ENCODE peak calls at places on chromosomes 6 and 20, in six cellular contexts. W, H, N, S, U and F are unnamed samples.

GRCh38 chr6:30880563-30881252 is 3.6 kb upstream of the DDR1 start:
- DNase-seq in W (no peak), H (no peak), N (no peak), S (no peak), U (no peak), F (no peak)

GRCh38 chr6:149513915-149514314 is 29.1 kb upstream of the ZC3H12D start:
- DNase-seq in W (no peak), H (no peak), N (no peak), S (no peak), U (no peak), F (no peak)

GRCh38 chr6:16707101-16707783 is 54.0 kb downstream of the ATXN1 start:
- DNase-seq in W (no peak), H (no peak), N (no peak), S (no peak), U (no peak), F (peak; percentile 63)

GRCh38 chr6:134517145-134517658 is 199.3 kb upstream of the SGK1 start:
- DNase-seq in W (peak; percentile 91), H (no peak), N (peak; percentile 37), S (peak; percentile 75), U (peak; percentile 87), F (no peak)

GRCh38 chr6:23851551-23851950 is 274.5 kb upstream of the NRSN1 start:
- DNase-seq in W (no peak), H (no peak), N (no peak), S (no peak), U (no peak), F (no peak)

GRCh38 chr6:81003156-81003555 is 749.3 kb downstream of the TENT5A start:
- DNase-seq in W (peak; percentile 46), H (no peak), N (no peak), S (no peak), U (no peak), F (no peak)

GRCh38 chr6:54194067-54194466 is 82.8 kb downstream of the MLIP start:
- DNase-seq in W (peak; percentile 22), H (peak; percentile 70), N (no peak), S (no peak), U (no peak), F (no peak)

GRCh38 chr6:133179483-133179882 is 61.7 kb upstream of the EYA4 start:
- DNase-seq in W (no peak), H (no peak), N (no peak), S (no peak), U (no peak), F (no peak)

GRCh38 chr6:134454794-134455193 is 136.9 kb upstream of the SGK1 start:
- DNase-seq in W (peak; percentile 69), H (no peak), N (no peak), S (no peak), U (no peak), F (no peak)

GRCh38 chr6:71454083-71454482 is 165.5 kb downstream of the OGFRL1 start:
- DNase-seq in W (no peak), H (no peak), N (no peak), S (no peak), U (no peak), F (no peak)

GRCh38 chr6:127190552-127190951 is 72.1 kb downstream of the RSPO3 start:
- DNase-seq in W (peak; percentile 76), H (peak; percentile 34), N (no peak), S (no peak), U (no peak), F (peak; percentile 26)

GRCh38 chr20:16542477-16542876 is 30.8 kb downstream of the KIF16B start:
- DNase-seq in W (no peak), H (no peak), N (no peak), S (no peak), U (no peak), F (no peak)

GRCh38 chr6:13577926-13578325 is 3.5 kb downstream of the SIRT5 start:
- DNase-seq in W (no peak), H (no peak), N (no peak), S (no peak), U (no peak), F (no peak)

GRCh38 chr20:33828912-33829560 is 17.9 kb downstream of the CHMP4B start:
- DNase-seq in W (no peak), H (no peak), N (no peak), S (no peak), U (no peak), F (no peak)

GRCh38 chr20:25584905-25585704 is at the start of gene NINL:
- DNase-seq in W (peak; percentile 45), H (no peak), N (peak; percentile 59), S (peak; percentile 51), U (peak; percentile 72), F (no peak)

GRCh38 chr6:149967591-149967990 is 3.8 kb downstream of the ULBP1 start:
- DNase-seq in W (no peak), H (no peak), N (no peak), S (no peak), U (no peak), F (no peak)

GRCh38 chr6:105810105-105810921 is 275.8 kb upstream of the PRDM1 start:
- DNase-seq in W (peak; percentile 84), H (peak; percentile 35), N (peak; percentile 20), S (peak; percentile 66), U (peak; percentile 48), F (peak; percentile 78)

GRCh38 chr6:124490123-124490522 is 472.1 kb upstream of the RNF217 start:
- DNase-seq in W (no peak), H (no peak), N (no peak), S (no peak), U (no peak), F (no peak)

GRCh38 chr20:20492521-20493334 is 124.8 kb downstream of the INSM1 start:
- DNase-seq in W (no peak), H (no peak), N (no peak), S (no peak), U (no peak), F (no peak)

GRCh38 chr20:64091762-64092161 is 7.6 kb upstream of the LKAAEAR1 start:
- DNase-seq in W (no peak), H (no peak), N (no peak), S (no peak), U (no peak), F (no peak)

GRCh38 chr20:17648306-17648646 is 33.8 kb downstream of the RRBP1 start:
- DNase-seq in W (no peak), H (no peak), N (no peak), S (no peak), U (peak; percentile 86), F (no peak)

GRCh38 chr20:64133951-64134407 is 26.6 kb upstream of the NPBWR2 start:
- DNase-seq in W (no peak), H (no peak), N (no peak), S (no peak), U (peak; percentile 12), F (peak; percentile 30)

GRCh38 chr20:49831022-49831769 is 18.6 kb downstream of the SLC9A8 start:
- DNase-seq in W (no peak), H (no peak), N (no peak), S (no peak), U (no peak), F (no peak)

GRCh38 chr20:14481863-14482262 is 144.5 kb upstream of the FLRT3 start:
- DNase-seq in W (peak; percentile 90), H (no peak), N (no peak), S (no peak), U (no peak), F (no peak)

GRCh38 chr6:82371799-82372508 is 8.3 kb downstream of the TPBG start:
- DNase-seq in W (peak; percentile 60), H (no peak), N (no peak), S (no peak), U (no peak), F (no peak)

GRCh38 chr20:50788045-50788867 is 6.6 kb upstream of the BCAS4 start:
- DNase-seq in W (peak; percentile 87), H (peak; percentile 51), N (peak; percentile 64), S (peak; percentile 40), U (peak; percentile 31), F (no peak)

GRCh38 chr20:61805365-61805764 is 260.3 kb downstream of the TAF4 start:
- DNase-seq in W (no peak), H (no peak), N (no peak), S (no peak), U (peak; percentile 37), F (no peak)

GRCh38 chr6:15247750-15248450 is 2.0 kb downstream of the JARID2 start:
- DNase-seq in W (peak; percentile 68), H (no peak), N (peak; percentile 53), S (peak; percentile 29), U (peak; percentile 80), F (peak; percentile 53)
- TF ChIP-seq CTCF in W (peak; percentile 9), H (peak; percentile 7), N (peak; percentile 35), S (peak; percentile 28), U (peak; percentile 30), F (peak; percentile 48)

DNA sequence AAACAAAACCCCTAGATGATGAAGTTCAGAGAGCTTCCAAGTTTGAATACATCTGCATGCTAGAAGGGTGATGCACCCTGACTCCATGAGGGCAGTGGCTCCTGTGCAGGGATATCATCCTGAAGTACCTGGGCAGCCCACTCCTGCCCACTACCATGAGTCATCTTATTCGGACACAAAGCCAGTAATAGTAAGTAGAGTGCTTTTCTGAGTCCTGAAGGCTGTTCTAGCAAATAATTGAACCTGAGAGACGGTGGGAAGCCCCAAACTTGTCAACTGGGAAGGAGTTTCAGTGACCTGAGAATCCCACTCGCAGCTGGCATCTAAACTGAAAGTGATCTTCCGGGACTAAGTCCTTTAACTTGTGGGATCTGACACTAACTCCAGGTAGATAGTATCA is 152.9 kb upstream of the COL21A1 start:
- DNase-seq in W (no peak), H (no peak), N (no peak), S (no peak), U (no peak), F (no peak)
- H3K4me3 ChIP-seq in W (no peak overlapping the region), H (no peak overlapping the region), N (no peak overlapping the region), S (no peak overlapping the region), U (no peak overlapping the region), F (no peak overlapping the region)

DNA sequence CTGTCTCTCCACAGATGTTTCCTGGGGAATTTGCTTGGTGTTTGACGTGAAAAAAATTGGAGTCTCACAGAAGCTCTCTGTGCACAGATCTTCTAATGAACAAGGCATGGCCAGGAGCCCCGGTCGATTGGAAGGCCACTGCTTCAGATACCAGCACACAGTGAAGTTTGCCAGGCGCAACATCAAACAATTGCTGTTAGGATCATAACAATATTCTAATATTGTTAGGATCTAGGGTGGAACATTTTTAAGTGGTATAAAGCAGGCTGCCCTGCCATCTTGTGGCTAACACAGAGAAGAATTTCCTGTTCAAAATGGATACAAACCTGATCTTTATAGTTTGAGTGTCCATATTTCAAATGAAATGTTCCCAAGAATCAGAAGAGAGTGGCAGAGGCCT is 64.1 kb downstream of the C6orf118 start:
- DNase-seq in W (peak; percentile 58), H (no peak), N (no peak), S (no peak), U (no peak), F (no peak)
- TF ChIP-seq CTCF in W (peak; percentile 48), H (no peak), N (no peak), S (no peak), U (no peak), F (no peak)

DNA sequence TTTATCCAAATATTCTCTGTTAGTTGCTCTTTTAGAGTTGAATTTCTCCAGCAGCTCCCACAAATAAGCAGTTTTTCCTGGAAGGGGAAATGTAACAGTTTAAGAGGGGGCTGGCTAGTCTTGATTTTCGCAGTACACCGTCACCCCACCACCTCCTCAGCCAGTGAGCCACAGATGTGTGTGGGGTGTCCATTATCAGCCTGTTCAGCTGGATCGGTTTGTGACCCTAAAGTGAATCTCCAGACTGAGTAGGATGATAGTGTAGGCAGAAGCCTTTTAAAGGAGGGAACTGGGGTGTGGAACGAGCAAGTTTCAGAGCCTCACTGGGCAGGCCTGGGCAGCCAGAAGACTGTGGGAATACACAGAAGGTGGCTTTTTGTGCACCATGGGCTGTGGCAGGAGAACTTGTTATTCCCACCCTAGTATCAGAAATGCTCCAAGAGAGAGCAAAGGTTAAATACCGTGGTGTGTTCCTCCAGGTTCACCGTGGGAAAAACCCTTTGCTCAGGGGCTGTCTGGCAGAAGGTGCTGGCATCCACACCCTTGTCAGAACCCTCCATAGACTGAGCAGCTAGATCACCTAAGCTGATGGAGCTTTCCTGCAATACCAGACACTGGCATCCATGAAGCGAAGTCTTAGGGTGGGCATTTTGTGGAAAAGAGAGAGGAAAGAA is 230.9 kb upstream of the MOCS1 start:
- DNase-seq in W (no peak), H (no peak), N (no peak), S (no peak), U (no peak), F (no peak)
- H3K4me3 ChIP-seq in W (no peak overlapping the region), H (no peak overlapping the region), N (no peak overlapping the region), S (no peak overlapping the region), U (no peak overlapping the region), F (no peak overlapping the region)